ENCODE peak calls at places on chromosome 20, in eight cellular contexts. J is hepatocyte, C is OCI-LY7, G is SK-N-SH, A is GM23338, B is MM.1S, M is PC-3, Z is HCT116. Y is an unnamed sample. For H3K9me2, the result is how much of the 10 kb centered on the place peaks cover.

GRCh38 chr20:1467355-1468116 is 887 bp upstream of the NSFL1C start:
- DNase-seq in J (peak), C (no peak), G (peak), A (peak), B (no peak), M (no peak), Z (no peak), Y (no peak)

GRCh38 chr20:58511861-58512260 is 3.3 kb downstream of the APCDD1L start:
- DNase-seq in J (no peak), C (no peak), G (peak), A (no peak), B (no peak), M (no peak), Z (no peak), Y (no peak)

GRCh38 chr20:17679786-17680127 is 2.3 kb downstream of the RRBP1 start:
- DNase-seq in J (no peak), C (no peak), G (no peak), A (peak), B (no peak), M (no peak), Z (no peak), Y (no peak)

GRCh38 chr20:23746321-23746720 is 4.4 kb downstream of the CST1 start:
- DNase-seq in J (no peak), C (no peak), G (no peak), A (no peak), B (no peak), M (no peak), Z (no peak), Y (no peak)

GRCh38 chr20:24961384-24962181 is 12.5 kb downstream of the CST7 start:
- DNase-seq in J (no peak), C (no peak), G (no peak), A (no peak), B (no peak), M (no peak), Z (no peak), Y (no peak)

GRCh38 chr20:42714298-42715141 is 475.2 kb downstream of the PTPRT start:
- DNase-seq in J (no peak), C (no peak), G (peak), A (no peak), B (no peak), M (no peak), Z (no peak), Y (no peak)

GRCh38 chr20:51001697-51002265 is 21.1 kb downstream of the KCNG1 start:
- DNase-seq in J (no peak), C (no peak), G (no peak), A (no peak), B (no peak), M (no peak), Z (no peak), Y (no peak)

GRCh38 chr20:48703511-48704219 is 124.1 kb downstream of the PREX1 start:
- DNase-seq in J (no peak), C (no peak), G (no peak), A (no peak), B (no peak), M (no peak), Z (no peak), Y (no peak)

GRCh38 chr20:22623211-22623610 is 38.8 kb upstream of the FOXA2 start:
- DNase-seq in J (no peak), C (no peak), G (no peak), A (peak), B (no peak), M (peak), Z (peak), Y (no peak)

GRCh38 chr20:61056136-61056535 is 195.9 kb upstream of the CDH4 start:
- DNase-seq in J (no peak), C (no peak), G (no peak), A (no peak), B (no peak), M (no peak), Z (no peak), Y (no peak)

GRCh38 chr20:61253640-61254511 is 1.8 kb downstream of the CDH4 start:
- DNase-seq in J (peak), C (no peak), G (peak), A (peak), B (no peak), M (no peak), Z (no peak), Y (no peak)

GRCh38 chr20:63520594-63520938 is at the start of gene PPDPF:
- DNase-seq in J (peak), C (peak), G (peak), A (no peak), B (peak), M (peak), Z (no peak), Y (no peak)

GRCh38 chr20:62285151-62285550 is 17.6 kb upstream of the ADRM1 start:
- DNase-seq in J (no peak), C (no peak), G (no peak), A (no peak), B (no peak), M (no peak), Z (no peak), Y (no peak)

GRCh38 chr20:62282103-62282502 is 20.7 kb upstream of the ADRM1 start:
- DNase-seq in J (no peak), C (no peak), G (no peak), A (no peak), B (no peak), M (no peak), Z (no peak), Y (no peak)

GRCh38 chr20:62284448-62284847 is 18.3 kb upstream of the ADRM1 start:
- DNase-seq in J (no peak), C (no peak), G (no peak), A (no peak), B (no peak), M (no peak), Z (no peak), Y (no peak)

GRCh38 chr20:62281161-62281933 is 21.4 kb upstream of the ADRM1 start:
- DNase-seq in J (no peak), C (no peak), G (no peak), A (no peak), B (no peak), M (no peak), Z (no peak), Y (no peak)

GRCh38 chr20:62282877-62283503 is 19.8 kb upstream of the ADRM1 start:
- DNase-seq in J (no peak), C (no peak), G (no peak), A (no peak), B (no peak), M (no peak), Z (no peak), Y (no peak)
- H3K9me2 ChIP-seq in J (under half), C (under half), G (under half), A (under half), B (under half), M (under half), Z (under half), Y (under half)

GRCh38 chr20:49854190-49854875 is 41.7 kb downstream of the SLC9A8 start:
- DNase-seq in J (no peak), C (no peak), G (no peak), A (no peak), B (no peak), M (no peak), Z (no peak), Y (no peak)

GRCh38 chr20:49851234-49851755 is 38.7 kb downstream of the SLC9A8 start:
- DNase-seq in J (no peak), C (no peak), G (no peak), A (no peak), B (no peak), M (no peak), Z (no peak), Y (no peak)

GRCh38 chr20:49853640-49854039 is 41.0 kb downstream of the SLC9A8 start:
- DNase-seq in J (peak), C (no peak), G (peak), A (peak), B (no peak), M (peak), Z (no peak), Y (peak)

GRCh38 chr20:49851991-49852390 is 39.4 kb downstream of the SLC9A8 start:
- DNase-seq in J (no peak), C (no peak), G (peak), A (no peak), B (no peak), M (no peak), Z (no peak), Y (no peak)

DNA sequence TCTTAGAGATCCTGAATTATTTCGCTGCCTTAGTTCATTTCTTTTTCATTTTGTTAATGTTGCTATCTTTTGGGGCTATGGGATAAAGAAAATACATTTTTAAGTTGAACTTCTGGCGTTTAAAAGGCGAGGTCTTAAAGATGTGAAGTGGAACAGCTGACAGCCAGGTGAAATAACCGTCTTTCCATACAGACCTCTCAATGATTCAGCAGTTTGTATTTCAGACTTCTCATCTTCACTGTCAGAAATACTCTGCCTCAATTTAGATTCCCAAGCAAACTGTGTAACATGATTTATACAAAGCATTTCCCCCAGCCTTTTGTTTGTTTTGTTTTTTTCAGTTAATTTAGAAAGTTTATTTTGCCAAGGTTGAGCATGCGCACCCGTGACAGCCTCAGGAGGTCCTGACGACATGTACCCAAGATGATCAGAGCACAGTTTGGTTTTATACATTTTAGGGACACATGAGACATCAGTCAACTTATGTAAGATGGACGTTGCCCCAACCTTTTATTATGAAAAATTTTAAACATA is 40.0 kb downstream of the SLC9A8 start:
- DNase-seq in J (no peak), C (no peak), G (no peak), A (no peak), B (no peak), M (no peak), Z (no peak), Y (no peak)
- TF ChIP-seq CTCF in J (no peak), C (no peak), G (no peak), A (no peak), B (no peak), M (no peak), Z (no peak), Y (no peak)

GRCh38 chr20:37602634-37603033 is 75.0 kb upstream of the BLCAP start:
- DNase-seq in J (no peak), C (no peak), G (no peak), A (no peak), B (no peak), M (no peak), Z (no peak), Y (no peak)
- H3K4me2 ChIP-seq in J (no peak), C (no peak), G (no peak), A (no peak), B (no peak), M (no peak), Z (no peak), Y (no peak)

GRCh38 chr20:44835661-44836221 is 25.4 kb upstream of the RIMS4 start:
- DNase-seq in J (no peak), C (no peak), G (no peak), A (no peak), B (no peak), M (no peak), Z (no peak), Y (no peak)
- H3K9me2 ChIP-seq in J (under half), C (under half), G (under half), A (under half), B (under half), M (under half), Z (under half), Y (under half)